ENCODE peak calls at places on chromosomes 2 and 18, in eight cellular contexts. Y is breast epithelium, M is HCT116, I is lower lobe of right lung, T is astrocyte, Z is sigmoid colon, X is endothelial cell of umbilical vein, F is left lung. V is an unnamed sample.

GRCh38 chr2:31440764-31441163 is 26.2 kb upstream of the XDH start:
- DNase-seq in I (no peak), M (no peak), Y (no peak), F (no peak), X (no peak), T (peak; percentile 95), Z (no peak), V (no peak)

GRCh38 chr18:45945669-45946068 is 21.5 kb downstream of the EPG5 start:
- DNase-seq in X (no peak), Y (no peak), F (no peak), Z (no peak), M (no peak), I (no peak), T (no peak), V (no peak)

GRCh38 chr2:2540406-2540805 is 209.3 kb upstream of the MYT1L start:
- DNase-seq in I (no peak), X (no peak), M (no peak), Z (no peak), T (no peak), F (no peak), Y (no peak), V (no peak)

GRCh38 chr2:118974103-118974911 is 32.3 kb downstream of the MARCO start:
- DNase-seq in T (no peak), I (peak; percentile 62), X (no peak), M (no peak), F (peak; percentile 70), Z (no peak), Y (no peak), V (no peak)

GRCh38 chr2:170222842-170223241 is 44.9 kb downstream of the MYO3B start:
- DNase-seq in T (no peak), Z (no peak), F (no peak), X (no peak), I (no peak), Y (no peak), M (no peak), V (no peak)

GRCh38 chr2:169026056-169026455 is 5.1 kb downstream of the ABCB11 start:
- DNase-seq in X (no peak), Y (no peak), Z (no peak), M (no peak), T (no peak), I (no peak), F (no peak), V (no peak)

GRCh38 chr2:26438526-26438925 is 36.8 kb downstream of the DRC1 start:
- DNase-seq in Y (no peak), F (no peak), X (no peak), M (no peak), T (peak; percentile 64), Z (no peak), I (no peak), V (no peak)

GRCh38 chr2:75054296-75054695 is 95.9 kb downstream of the POLE4 start:
- DNase-seq in T (peak; percentile 67), I (no peak), Y (no peak), M (no peak), Z (no peak), X (no peak), F (no peak), V (no peak)

GRCh38 chr2:119826370-119826961 is 66.7 kb downstream of the PTPN4 start:
- DNase-seq in T (no peak), X (peak; percentile 49), F (no peak), M (no peak), Z (no peak), I (no peak), Y (no peak), V (no peak)

GRCh38 chr2:186477782-186478181 is 8.3 kb upstream of the ZC3H15 start:
- DNase-seq in T (no peak), Z (no peak), X (no peak), F (no peak), I (no peak), Y (no peak), M (no peak), V (no peak)

GRCh38 chr2:231530099-231531085 is at the start of gene NMUR1:
- DNase-seq in T (no peak), I (peak; percentile 79), M (peak; percentile 19), Y (no peak), F (no peak), Z (peak; percentile 76), X (peak; percentile 39), V (no peak)

GRCh38 chr2:207473866-207474251 is 55.9 kb upstream of the CREB1 start:
- DNase-seq in M (no peak), X (no peak), Y (no peak), F (no peak), I (no peak), Z (no peak), T (no peak), V (no peak)

GRCh38 chr2:60047347-60047746 is 506.1 kb downstream of the BCL11A start:
- DNase-seq in I (no peak), Z (no peak), X (no peak), T (no peak), Y (no peak), F (no peak), M (no peak), V (no peak)

GRCh38 chr18:1014951-1015627 is 110.4 kb downstream of the ADCYAP1 start:
- DNase-seq in Z (no peak), F (peak; percentile 32), Y (no peak), I (no peak), T (peak; percentile 79), M (no peak), X (peak; percentile 13), V (no peak)
- H3K4me3 ChIP-seq in Z (no peak overlapping the region), F (no peak overlapping the region), Y (no peak overlapping the region), I (no peak overlapping the region), T (no peak overlapping the region), M (no peak overlapping the region), X (no peak overlapping the region), V (no peak overlapping the region)

GRCh38 chr2:37026050-37026449 is 58.1 kb downstream of the HEATR5B start:
- DNase-seq in Y (no peak), M (peak; percentile 2), F (no peak), X (no peak), T (no peak), I (no peak), Z (no peak), V (no peak)
- TF ChIP-seq CTCF in Y (no peak), M (peak; percentile 40), F (no peak), X (peak; percentile 2), T (peak; percentile 8), I (no peak), Z (no peak), V (peak; percentile 33)

DNA sequence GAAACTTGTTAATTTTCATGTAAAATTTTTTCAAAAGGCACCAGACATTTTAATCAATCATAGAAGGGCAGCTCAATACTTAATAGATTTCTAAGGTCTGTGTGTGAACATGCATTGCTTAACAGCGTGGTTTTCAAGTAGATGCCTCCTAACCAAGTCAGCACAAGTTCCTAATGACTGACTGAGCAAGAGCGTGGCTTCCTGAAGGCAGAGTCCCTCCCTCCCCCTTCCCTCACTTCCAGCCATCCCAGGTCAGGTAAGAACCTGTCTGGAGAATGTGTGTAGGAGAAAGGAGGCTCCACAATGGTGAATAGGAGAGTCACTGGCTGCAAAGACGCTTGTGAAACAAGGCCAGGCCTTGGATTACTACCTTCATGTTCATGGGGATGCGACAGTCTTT is 33.5 kb upstream of the DAPL1 start:
- DNase-seq in T (peak; percentile 63), F (no peak), M (no peak), X (no peak), Y (no peak), I (no peak), Z (no peak), V (peak; percentile 80)
- H3K4me1 ChIP-seq in T (no peaks in the 10 kb centered on the region), F (no peaks in the 10 kb centered on the region), M (no peaks in the 10 kb centered on the region), X (no peaks in the 10 kb centered on the region), Y (no peaks in the 10 kb centered on the region), I (no peaks in the 10 kb centered on the region), Z (no peaks in the 10 kb centered on the region), V (peaks cover 10% of the 10 kb centered on the region)

GRCh38 chr18:48947102-48947501 is 3.7 kb downstream of the SMAD7 start:
- DNase-seq in Y (no peak), I (no peak), T (no peak), M (no peak), Z (no peak), F (no peak), X (peak; percentile 26), V (no peak)
- H3K4me3 ChIP-seq in Y (peak overlapping the region; percentile 91), I (peak overlapping the region; percentile 90), T (peak overlapping the region; percentile 99), M (no peak overlapping the region), Z (peak overlapping the region; percentile 50), F (peak overlapping the region; percentile 89), X (peak overlapping the region; percentile 16), V (peak overlapping the region; percentile 79)

DNA sequence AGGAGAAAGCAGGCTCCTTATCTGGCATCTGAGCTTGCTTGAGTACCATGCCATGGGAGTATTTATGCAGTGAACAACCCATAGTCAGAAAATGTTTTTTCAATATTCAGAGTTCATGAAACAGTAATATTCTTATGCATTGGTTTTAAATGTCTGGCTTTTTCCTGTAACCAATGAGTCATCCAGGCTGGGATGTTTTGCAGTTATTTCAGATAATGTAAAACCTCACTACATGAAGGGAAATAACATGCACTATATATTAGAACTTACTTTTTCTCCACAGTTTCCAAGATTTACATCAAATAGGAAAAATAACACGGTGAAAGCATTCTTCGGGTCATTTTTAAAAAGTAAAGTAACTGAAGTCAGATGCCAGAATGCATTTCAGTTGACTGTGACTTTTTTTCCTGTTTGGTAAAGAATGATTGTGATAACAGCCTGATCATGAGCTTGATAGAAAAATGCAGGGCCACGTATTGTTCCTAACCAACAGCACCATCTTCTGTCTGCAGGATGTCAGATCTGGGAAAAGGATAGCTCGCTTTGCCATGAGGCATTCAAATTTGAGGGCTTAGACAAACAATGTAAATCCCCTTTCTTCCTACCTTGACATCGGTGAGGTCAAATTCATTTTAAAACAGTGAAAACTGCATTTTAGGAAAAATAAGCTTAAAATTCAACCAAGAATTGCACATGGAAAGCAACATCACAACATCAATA is 152.8 kb downstream of the DSC3 start:
- DNase-seq in Z (no peak), M (peak; percentile 23), X (peak; percentile 33), Y (no peak), T (peak; percentile 4), F (no peak), I (no peak), V (no peak)
- TF ChIP-seq CTCF in Z (no peak), M (peak; percentile 53), X (peak; percentile 3), Y (no peak), T (peak; percentile 28), F (peak; percentile 28), I (peak; percentile 40), V (peak; percentile 54)

V was measured in RWPE2.